ENCODE peak calls at places on chromosomes 16 and 17, in six cellular contexts. C is K562, H is right atrium auricular region, F is pancreas, K is astrocyte of the cerebellum, J is cardiac fibroblast. R is an unnamed sample.

GRCh38 chr16:71230122-71230845 is at the start of gene HYDIN:
- DNase-seq in C (peak; percentile 58), J (peak; percentile 38), F (peak; percentile 79), K (peak; percentile 11), H (no peak), R (peak; percentile 44)

GRCh38 chr16:89412811-89413210 is 77.5 kb downstream of the ANKRD11 start:
- DNase-seq in C (peak; percentile 37), K (no peak), J (no peak), F (no peak), H (no peak), R (no peak)

GRCh38 chr17:51764387-51764971 is 394.0 kb downstream of the CA10 start:
- DNase-seq in C (peak; percentile 64), F (peak; percentile 18), K (peak; percentile 38), J (peak; percentile 71), H (peak; percentile 59), R (peak; percentile 75)

GRCh38 chr16:1997591-1998359 is 8.0 kb downstream of the SYNGR3 start:
- DNase-seq in C (no peak), J (peak; percentile 45), K (no peak), F (no peak), H (no peak), R (no peak)

GRCh38 chr16:4511441-4512082 is 27.0 kb downstream of the CDIP1 start:
- DNase-seq in J (peak; percentile 57), F (peak; percentile 67), H (no peak), C (peak; percentile 43), K (no peak), R (peak; percentile 54)

GRCh38 chr17:48514483-48514876 is 16.3 kb downstream of the HOXB1 start:
- DNase-seq in C (no peak), J (no peak), H (no peak), F (no peak), K (no peak), R (no peak)

GRCh38 chr17:4947411-4948165 is 742 bp downstream of the PFN1 start:
- DNase-seq in J (peak; percentile 56), K (no peak), C (peak; percentile 68), F (peak; percentile 53), H (no peak), R (peak; percentile 52)

GRCh38 chr16:57273359-57273758 is 11.1 kb downstream of the PLLP start:
- DNase-seq in H (no peak), J (no peak), K (no peak), C (no peak), F (no peak), R (no peak)

GRCh38 chr17:34797724-34798123 is 163.5 kb downstream of the CCT6B start:
- DNase-seq in J (peak; percentile 14), K (no peak), C (peak; percentile 42), H (no peak), F (no peak), R (peak; percentile 26)

GRCh38 chr16:67326472-67327309 is at the start of the genes KCTD19 and LRRC36:
- DNase-seq in H (no peak), J (no peak), K (peak; percentile 5), C (peak; percentile 84), F (peak; percentile 72), R (no peak)

GRCh38 chr17:48593840-48594411 is 347 bp upstream of the HOXB5 start:
- DNase-seq in F (peak; percentile 52), C (peak; percentile 86), H (peak; percentile 78), K (peak; percentile 88), J (peak; percentile 73), R (peak; percentile 81)

GRCh38 chr17:38731526-38732294 is 1.6 kb downstream of the CISD3 start:
- DNase-seq in K (no peak), H (no peak), J (no peak), F (no peak), C (no peak), R (no peak)

GRCh38 chr16:88999457-89000206 is 22.6 kb upstream of the CBFA2T3 start:
- DNase-seq in H (no peak), J (peak; percentile 7), C (peak; percentile 76), F (no peak), K (no peak), R (no peak)

GRCh38 chr17:79041041-79041570 is 17.1 kb downstream of the C1QTNF1 start:
- DNase-seq in J (no peak), C (no peak), H (no peak), F (no peak), K (no peak), R (no peak)

GRCh38 chr17:61661135-61661534 is 70.1 kb upstream of the NACA2 start:
- DNase-seq in H (no peak), J (no peak), F (no peak), C (no peak), K (no peak), R (no peak)

GRCh38 chr16:53090591-53091507 is 36.1 kb downstream of the CHD9 start:
- DNase-seq in F (peak; percentile 30), C (no peak), H (peak; percentile 96), J (peak; percentile 100), K (peak; percentile 99), R (peak; percentile 100)

GRCh38 chr16:21302898-21303528 is 24.9 kb upstream of the CRYM start:
- DNase-seq in H (no peak), C (peak; percentile 53), K (no peak), J (peak; percentile 48), F (no peak), R (peak; percentile 69)

GRCh38 chr16:21523411-21524067 is 75.8 kb upstream of the METTL9 start:
- DNase-seq in F (no peak), J (no peak), H (no peak), C (no peak), K (no peak), R (no peak)

GRCh38 chr17:54626146-54626703 is 274.4 kb upstream of the TOM1L1 start:
- DNase-seq in H (no peak), K (no peak), F (no peak), J (no peak), C (no peak), R (no peak)

GRCh38 chr16:14186954-14187306 is 115.8 kb downstream of the MRTFB start:
- DNase-seq in F (no peak), H (no peak), J (no peak), C (no peak), K (no peak), R (no peak)

GRCh38 chr16:3576211-3576610 is 992 bp downstream of the NLRC3 start:
- DNase-seq in H (no peak), C (no peak), F (no peak), J (no peak), K (no peak), R (no peak)

GRCh38 chr16:7614022-7614795 is 281.6 kb downstream of the RBFOX1 start:
- DNase-seq in F (no peak), J (no peak), C (no peak), K (no peak), H (no peak), R (no peak)

GRCh38 chr17:50072925-50073324 is 17.0 kb downstream of the ITGA3 start:
- DNase-seq in C (no peak), F (no peak), H (no peak), K (no peak), J (no peak), R (no peak)
- TF ChIP-seq CTCF in C (no peak), F (no peak), H (no peak), K (no peak), J (no peak), R (no peak)

GRCh38 chr16:31877876-31878642 is 4.5 kb downstream of the ZNF267 start:
- DNase-seq in H (no peak), K (no peak), F (no peak), J (no peak), C (no peak), R (no peak)
- H3K4me3 ChIP-seq in H (no peak overlapping the region), K (no peak overlapping the region), F (no peak overlapping the region), J (no peak overlapping the region), C (no peak overlapping the region), R (no peak overlapping the region)

GRCh38 chr16:85398688-85399582 is 214.2 kb upstream of the GSE1 start:
- DNase-seq in C (no peak), F (no peak), J (no peak), K (no peak), H (no peak), R (no peak)

GRCh38 chr16:85395207-85395912 is 217.8 kb upstream of the GSE1 start:
- DNase-seq in K (peak; percentile 63), F (peak; percentile 60), J (peak; percentile 98), H (peak; percentile 82), C (peak; percentile 83), R (peak; percentile 99)

GRCh38 chr16:85398050-85398451 is 215.1 kb upstream of the GSE1 start:
- DNase-seq in J (no peak), K (no peak), H (no peak), F (no peak), C (no peak), R (no peak)

GRCh38 chr16:85395913-85396878 is 216.9 kb upstream of the GSE1 start:
- DNase-seq in F (no peak), C (no peak), K (no peak), J (peak; percentile 54), H (no peak), R (peak; percentile 31)

DNA sequence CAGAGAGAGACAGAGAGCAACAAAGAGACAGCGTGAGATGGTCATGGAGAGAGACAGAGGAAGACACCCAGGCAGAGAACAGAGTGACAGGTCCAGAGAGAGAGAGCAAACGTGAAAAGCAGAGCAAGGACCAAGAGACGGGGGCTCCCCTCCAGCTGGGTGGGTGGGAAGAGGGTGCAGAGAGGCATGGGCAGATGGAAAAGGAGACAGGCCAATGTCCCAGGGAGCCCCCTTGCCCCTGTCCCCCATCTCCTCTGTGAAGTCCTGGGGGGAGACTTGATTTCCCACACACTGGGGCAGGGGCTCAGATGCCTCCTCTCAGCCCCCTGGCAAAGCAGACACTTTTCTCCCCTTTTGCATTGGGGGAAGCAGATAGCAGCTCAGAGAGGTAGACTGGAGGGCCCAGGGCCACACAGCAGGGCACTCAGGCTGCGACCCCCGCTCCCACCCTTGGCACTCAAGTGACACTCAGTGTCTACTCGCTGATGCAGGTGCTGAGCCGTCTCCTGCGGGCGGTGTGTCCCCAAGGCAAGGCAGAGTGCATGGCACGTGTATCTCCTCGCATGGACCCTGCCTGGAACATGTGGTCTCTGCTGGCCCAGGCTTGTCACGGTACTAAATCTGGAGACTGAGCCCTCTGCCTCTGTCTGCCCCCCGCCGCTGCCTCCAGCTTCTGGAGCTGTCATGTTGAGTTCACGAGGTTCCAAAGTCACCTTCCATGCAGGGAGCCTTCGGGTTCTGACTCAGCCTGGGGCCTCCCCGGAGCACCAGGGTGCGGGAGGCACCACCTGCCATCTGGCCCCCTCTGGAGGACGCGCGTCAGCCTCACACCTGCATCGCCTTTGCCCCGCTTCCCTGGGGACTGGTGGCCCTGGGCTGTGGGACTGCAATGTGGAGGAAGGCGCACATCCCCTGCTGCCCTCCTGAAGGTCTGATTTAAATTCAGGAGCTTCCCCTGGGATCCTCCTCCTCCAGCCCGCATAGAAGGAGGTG is 215.9 kb upstream of the GSE1 start:
- DNase-seq in J (no peak), H (no peak), C (peak; percentile 73), K (no peak), F (no peak), R (no peak)
- TF ChIP-seq CTCF in J (no peak), H (no peak), C (peak; percentile 70), K (no peak), F (no peak), R (no peak)

GRCh38 chr16:31486036-31486435 is 3.1 kb downstream of the SLC5A2 start:
- DNase-seq in C (no peak), H (no peak), J (no peak), F (no peak), K (no peak), R (no peak)

GRCh38 chr16:31485571-31485970 is 2.6 kb downstream of the SLC5A2 start:
- DNase-seq in C (no peak), F (no peak), K (no peak), H (no peak), J (no peak), R (no peak)

GRCh38 chr16:31487720-31488629 is 5.1 kb downstream of the SLC5A2 start:
- DNase-seq in F (peak; percentile 47), H (no peak), J (peak; percentile 30), K (no peak), C (no peak), R (no peak)

GRCh38 chr16:31488630-31489564 is 6.0 kb downstream of the SLC5A2 start:
- DNase-seq in J (peak; percentile 25), F (no peak), K (no peak), C (no peak), H (no peak), R (no peak)

GRCh38 chr16:31487076-31487719 is 4.3 kb downstream of the SLC5A2 start:
- DNase-seq in H (no peak), J (no peak), K (no peak), F (no peak), C (no peak), R (no peak)
- H3K4me3 ChIP-seq in H (peak overlapping the region; percentile 53), J (peak overlapping the region; percentile 54), K (peak overlapping the region; percentile 48), F (peak overlapping the region; percentile 31), C (no peak overlapping the region), R (peak overlapping the region; percentile 57)

R was measured in fibroblast of pulmonary artery.